ENCODE peak calls at places on chromosome 15, in six cellular contexts. One of them, this sample, is unnamed.

GRCh38 chr15:54131410-54131809 is 153.2 kb downstream of the UNC13C start:
- DNase-seq in pancreas: no peak
- DNase-seq in astrocyte of the spinal cord: no peak
- DNase-seq in mammary epithelial cell: no peak
- DNase-seq in AG04449: no peak
- DNase-seq in Peyer's patch: no peak
- DNase-seq in this sample: no peak

GRCh38 chr15:87753539-87753938 is 503.0 kb downstream of the NTRK3 start:
- DNase-seq in astrocyte of the spinal cord: no peak
- DNase-seq in pancreas: no peak
- DNase-seq in AG04449: no peak
- DNase-seq in mammary epithelial cell: no peak
- DNase-seq in Peyer's patch: no peak
- DNase-seq in this sample: no peak

GRCh38 chr15:86002444-86002843 is 77.2 kb upstream of the AGBL1 start:
- DNase-seq in astrocyte of the spinal cord: no peak
- DNase-seq in AG04449: no peak
- DNase-seq in mammary epithelial cell: peak; percentile 20
- DNase-seq in pancreas: no peak
- DNase-seq in Peyer's patch: no peak
- DNase-seq in this sample: no peak

GRCh38 chr15:48681274-48681840 is 35.8 kb upstream of the FBN1 start:
- DNase-seq in AG04449: no peak
- DNase-seq in mammary epithelial cell: peak; percentile 50
- DNase-seq in pancreas: no peak
- DNase-seq in astrocyte of the spinal cord: peak; percentile 59
- DNase-seq in Peyer's patch: no peak
- DNase-seq in this sample: no peak

GRCh38 chr15:66886686-66887273 is 178.6 kb upstream of the SMAD3 start:
- DNase-seq in Peyer's patch: no peak
- DNase-seq in AG04449: no peak
- DNase-seq in astrocyte of the spinal cord: no peak
- DNase-seq in mammary epithelial cell: no peak
- DNase-seq in pancreas: no peak
- DNase-seq in this sample: no peak

GRCh38 chr15:47586653-47587224 is 130.6 kb upstream of the SEMA6D start:
- DNase-seq in AG04449: no peak
- DNase-seq in mammary epithelial cell: no peak
- DNase-seq in Peyer's patch: no peak
- DNase-seq in pancreas: no peak
- DNase-seq in astrocyte of the spinal cord: peak; percentile 73
- DNase-seq in this sample: no peak

GRCh38 chr15:29451201-29451781 is 181.7 kb upstream of the NSMCE3 start:
- DNase-seq in AG04449: no peak
- DNase-seq in astrocyte of the spinal cord: no peak
- DNase-seq in pancreas: no peak
- DNase-seq in Peyer's patch: no peak
- DNase-seq in mammary epithelial cell: no peak
- DNase-seq in this sample: no peak

GRCh38 chr15:25770031-25770430 is 93.1 kb downstream of the ATP10A start:
- DNase-seq in astrocyte of the spinal cord: no peak
- DNase-seq in AG04449: no peak
- DNase-seq in Peyer's patch: no peak
- DNase-seq in mammary epithelial cell: no peak
- DNase-seq in pancreas: no peak
- DNase-seq in this sample: no peak

GRCh38 chr15:75371901-75372688 is 3.7 kb upstream of the MAN2C1 start:
- DNase-seq in pancreas: no peak
- DNase-seq in mammary epithelial cell: no peak
- DNase-seq in AG04449: no peak
- DNase-seq in astrocyte of the spinal cord: no peak
- DNase-seq in Peyer's patch: no peak
- DNase-seq in this sample: no peak

GRCh38 chr15:39591141-39591895 is 10.4 kb downstream of the THBS1 start:
- DNase-seq in pancreas: no peak
- DNase-seq in Peyer's patch: no peak
- DNase-seq in astrocyte of the spinal cord: no peak
- DNase-seq in AG04449: peak; percentile 42
- DNase-seq in mammary epithelial cell: peak; percentile 19
- DNase-seq in this sample: no peak

GRCh38 chr15:81165565-81165964 is 31.1 kb upstream of the IL16 start:
- DNase-seq in AG04449: no peak
- DNase-seq in pancreas: no peak
- DNase-seq in astrocyte of the spinal cord: no peak
- DNase-seq in mammary epithelial cell: peak; percentile 30
- DNase-seq in Peyer's patch: no peak
- DNase-seq in this sample: no peak

GRCh38 chr15:85314139-85314538 is 66.3 kb upstream of the AKAP13 start:
- DNase-seq in pancreas: no peak
- DNase-seq in mammary epithelial cell: no peak
- DNase-seq in astrocyte of the spinal cord: peak; percentile 28
- DNase-seq in AG04449: no peak
- DNase-seq in Peyer's patch: no peak
- DNase-seq in this sample: no peak

GRCh38 chr15:59292393-59292792 is 80.3 kb downstream of the MYO1E start:
- DNase-seq in AG04449: no peak
- DNase-seq in mammary epithelial cell: peak; percentile 83
- DNase-seq in Peyer's patch: no peak
- DNase-seq in astrocyte of the spinal cord: peak; percentile 72
- DNase-seq in pancreas: no peak
- DNase-seq in this sample: no peak

GRCh38 chr15:36598529-36599177 is 19.2 kb downstream of the CDIN1 start:
- DNase-seq in Peyer's patch: no peak
- DNase-seq in AG04449: no peak
- DNase-seq in pancreas: no peak
- DNase-seq in mammary epithelial cell: no peak
- DNase-seq in astrocyte of the spinal cord: peak; percentile 53
- DNase-seq in this sample: no peak

GRCh38 chr15:48239334-48239733 is 33.2 kb downstream of the SLC12A1 start:
- DNase-seq in Peyer's patch: no peak
- DNase-seq in pancreas: no peak
- DNase-seq in mammary epithelial cell: no peak
- DNase-seq in AG04449: no peak
- DNase-seq in astrocyte of the spinal cord: no peak
- DNase-seq in this sample: no peak

GRCh38 chr15:64905119-64905831 is 6.4 kb upstream of the ANKDD1A start:
- DNase-seq in pancreas: peak; percentile 76
- DNase-seq in astrocyte of the spinal cord: peak; percentile 70
- DNase-seq in mammary epithelial cell: no peak
- DNase-seq in AG04449: no peak
- DNase-seq in Peyer's patch: peak; percentile 78
- DNase-seq in this sample: no peak
- TF ChIP-seq CTCF in pancreas: peak; percentile 76
- TF ChIP-seq CTCF in astrocyte of the spinal cord: peak; percentile 92
- TF ChIP-seq CTCF in mammary epithelial cell: peak; percentile 59
- TF ChIP-seq CTCF in AG04449: peak; percentile 90
- TF ChIP-seq CTCF in Peyer's patch: peak; percentile 55
- TF ChIP-seq CTCF in this sample: peak; percentile 67

DNA sequence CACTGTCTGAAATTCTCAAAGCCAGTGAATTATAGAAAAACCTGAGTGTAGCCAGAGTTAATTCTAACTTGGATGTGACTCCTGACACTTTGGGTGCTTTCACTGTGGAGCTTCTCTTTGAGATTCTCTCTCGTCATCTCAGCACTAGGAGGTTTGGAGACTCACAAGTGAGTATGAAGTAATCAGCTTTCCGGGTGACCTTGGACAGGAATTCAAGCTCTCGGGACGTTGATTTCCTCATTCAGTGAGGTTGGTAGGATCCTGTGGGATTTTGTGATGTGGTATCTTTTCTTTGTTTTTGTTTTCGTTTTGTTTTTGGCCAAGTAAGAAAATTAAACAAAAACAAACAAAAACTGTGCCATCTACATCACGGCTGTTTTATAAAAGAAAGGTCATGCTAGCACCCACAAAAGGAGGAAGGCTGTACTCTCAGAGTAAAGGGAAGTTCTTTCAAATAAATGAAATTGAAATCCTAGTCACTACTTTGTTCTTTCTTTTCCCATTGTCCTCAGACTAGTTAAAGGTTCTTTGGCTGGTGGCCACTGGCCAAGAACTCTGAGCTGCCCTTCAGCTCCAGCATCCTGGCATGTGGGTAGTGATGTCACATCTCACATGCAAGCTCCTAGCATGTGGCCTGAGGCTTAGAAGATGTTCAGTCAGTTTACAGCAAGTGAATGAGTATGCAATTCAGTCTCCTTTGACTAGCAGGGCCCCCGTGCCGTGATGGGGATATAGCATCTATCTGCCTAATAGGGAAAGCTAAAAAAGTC is 263.3 kb upstream of the TPM1 start:
- DNase-seq in pancreas: no peak
- DNase-seq in Peyer's patch: no peak
- DNase-seq in astrocyte of the spinal cord: peak; percentile 67
- DNase-seq in mammary epithelial cell: no peak
- DNase-seq in AG04449: no peak
- DNase-seq in this sample: no peak
- H3K4me3 ChIP-seq in pancreas: no peak overlapping the region
- H3K4me3 ChIP-seq in Peyer's patch: no peak overlapping the region
- H3K4me3 ChIP-seq in astrocyte of the spinal cord: no peak overlapping the region
- H3K4me3 ChIP-seq in mammary epithelial cell: no peak overlapping the region
- H3K4me3 ChIP-seq in AG04449: no peak overlapping the region
- H3K4me3 ChIP-seq in this sample: no peak overlapping the region

GRCh38 chr15:77706482-77707244 is 74.0 kb upstream of the LINGO1 start:
- DNase-seq in Peyer's patch: no peak
- DNase-seq in astrocyte of the spinal cord: no peak
- DNase-seq in AG04449: no peak
- DNase-seq in mammary epithelial cell: no peak
- DNase-seq in pancreas: no peak
- DNase-seq in this sample: no peak
- TF ChIP-seq CTCF in Peyer's patch: no peak
- TF ChIP-seq CTCF in astrocyte of the spinal cord: no peak
- TF ChIP-seq CTCF in AG04449: no peak
- TF ChIP-seq CTCF in mammary epithelial cell: no peak
- TF ChIP-seq CTCF in pancreas: no peak
- TF ChIP-seq CTCF in this sample: no peak

GRCh38 chr15:100687532-100688215 is 85.3 kb downstream of the ASB7 start:
- DNase-seq in pancreas: no peak
- DNase-seq in astrocyte of the spinal cord: peak; percentile 85
- DNase-seq in AG04449: no peak
- DNase-seq in mammary epithelial cell: peak; percentile 17
- DNase-seq in Peyer's patch: no peak
- DNase-seq in this sample: no peak
- H3K4me3 ChIP-seq in pancreas: no peak overlapping the region
- H3K4me3 ChIP-seq in astrocyte of the spinal cord: peak overlapping the region; percentile 1
- H3K4me3 ChIP-seq in AG04449: peak overlapping the region; percentile 6
- H3K4me3 ChIP-seq in mammary epithelial cell: no peak overlapping the region
- H3K4me3 ChIP-seq in Peyer's patch: no peak overlapping the region
- H3K4me3 ChIP-seq in this sample: no peak overlapping the region

GRCh38 chr15:43774062-43774461 is 2.7 kb downstream of the ELL3 start:
- DNase-seq in Peyer's patch: no peak
- DNase-seq in AG04449: no peak
- DNase-seq in astrocyte of the spinal cord: no peak
- DNase-seq in pancreas: peak; percentile 8
- DNase-seq in mammary epithelial cell: no peak
- DNase-seq in this sample: no peak

GRCh38 chr15:43777293-43777819 is 590 bp upstream of the ELL3 start:
- DNase-seq in Peyer's patch: peak; percentile 91
- DNase-seq in AG04449: no peak
- DNase-seq in mammary epithelial cell: no peak
- DNase-seq in pancreas: peak; percentile 83
- DNase-seq in astrocyte of the spinal cord: no peak
- DNase-seq in this sample: peak; percentile 54

GRCh38 chr15:43776718-43777292 is at the start of gene ELL3:
- DNase-seq in astrocyte of the spinal cord: peak; percentile 79
- DNase-seq in pancreas: peak; percentile 82
- DNase-seq in AG04449: no peak
- DNase-seq in Peyer's patch: peak; percentile 95
- DNase-seq in mammary epithelial cell: peak; percentile 81
- DNase-seq in this sample: no peak

GRCh38 chr15:43776101-43776717 is 557 bp downstream of the ELL3 start:
- DNase-seq in mammary epithelial cell: no peak
- DNase-seq in astrocyte of the spinal cord: no peak
- DNase-seq in pancreas: peak; percentile 49
- DNase-seq in Peyer's patch: peak; percentile 74
- DNase-seq in AG04449: no peak
- DNase-seq in this sample: no peak

GRCh38 chr15:43775411-43775965 is 1.3 kb downstream of the ELL3 start:
- DNase-seq in pancreas: peak; percentile 74
- DNase-seq in mammary epithelial cell: peak; percentile 71
- DNase-seq in AG04449: no peak
- DNase-seq in astrocyte of the spinal cord: peak; percentile 43
- DNase-seq in Peyer's patch: peak; percentile 87
- DNase-seq in this sample: peak; percentile 44
- TF ChIP-seq CTCF in pancreas: no peak
- TF ChIP-seq CTCF in mammary epithelial cell: peak; percentile 49
- TF ChIP-seq CTCF in AG04449: peak; percentile 32
- TF ChIP-seq CTCF in astrocyte of the spinal cord: peak; percentile 41
- TF ChIP-seq CTCF in Peyer's patch: no peak
- TF ChIP-seq CTCF in this sample: peak; percentile 53

GRCh38 chr15:89018235-89018634 is 70.0 kb upstream of the ABHD2 start:
- DNase-seq in pancreas: no peak
- DNase-seq in Peyer's patch: no peak
- DNase-seq in astrocyte of the spinal cord: no peak
- DNase-seq in mammary epithelial cell: no peak
- DNase-seq in AG04449: peak; percentile 44
- DNase-seq in this sample: no peak
- H3K4me3 ChIP-seq in pancreas: no peak overlapping the region
- H3K4me3 ChIP-seq in Peyer's patch: no peak overlapping the region
- H3K4me3 ChIP-seq in astrocyte of the spinal cord: no peak overlapping the region
- H3K4me3 ChIP-seq in mammary epithelial cell: no peak overlapping the region
- H3K4me3 ChIP-seq in AG04449: no peak overlapping the region
- H3K4me3 ChIP-seq in this sample: no peak overlapping the region

GRCh38 chr15:70754862-70755261 is 8.5 kb downstream of the UACA start:
- DNase-seq in mammary epithelial cell: no peak
- DNase-seq in astrocyte of the spinal cord: no peak
- DNase-seq in pancreas: no peak
- DNase-seq in AG04449: no peak
- DNase-seq in Peyer's patch: no peak
- DNase-seq in this sample: no peak
- TF ChIP-seq CTCF in mammary epithelial cell: no peak
- TF ChIP-seq CTCF in astrocyte of the spinal cord: no peak
- TF ChIP-seq CTCF in pancreas: no peak
- TF ChIP-seq CTCF in AG04449: no peak
- TF ChIP-seq CTCF in Peyer's patch: no peak
- TF ChIP-seq CTCF in this sample: no peak

DNA sequence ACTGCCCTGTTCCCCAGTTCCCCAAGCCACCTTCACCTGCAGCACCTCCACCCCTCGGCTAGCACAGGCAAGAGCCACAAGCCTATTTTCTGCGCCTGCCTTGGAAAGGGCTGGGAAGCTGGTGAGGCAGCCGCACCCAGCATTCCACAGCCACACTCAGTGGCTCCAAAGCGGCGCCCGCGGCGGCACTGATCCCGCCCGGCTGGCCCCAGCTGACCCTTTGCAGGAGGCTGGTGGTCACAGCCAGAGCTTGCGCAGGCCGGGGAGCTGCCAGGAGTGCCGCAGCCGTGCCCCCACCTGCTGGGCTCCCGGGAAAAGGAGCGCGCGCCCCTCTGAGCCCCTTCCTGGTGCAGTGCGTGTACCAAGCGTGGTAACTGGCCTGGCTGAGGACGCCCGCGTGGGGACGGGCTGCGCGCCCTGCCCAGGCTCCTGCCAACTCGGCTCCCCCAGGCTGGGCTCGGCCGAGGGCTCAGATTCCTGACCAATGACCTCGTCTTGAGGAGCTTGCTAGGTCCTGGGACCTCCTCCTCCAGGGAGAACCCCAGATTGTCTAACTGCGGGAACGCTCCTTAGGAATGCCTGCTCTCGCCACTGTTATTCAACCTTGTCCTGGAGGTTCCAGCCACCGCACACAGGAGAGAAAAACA is 13.3 kb downstream of the GRAMD2A start:
- DNase-seq in mammary epithelial cell: no peak
- DNase-seq in Peyer's patch: peak; percentile 70
- DNase-seq in astrocyte of the spinal cord: peak; percentile 35
- DNase-seq in AG04449: no peak
- DNase-seq in pancreas: no peak
- DNase-seq in this sample: no peak
- H3K4me3 ChIP-seq in mammary epithelial cell: peak overlapping the region; percentile 4
- H3K4me3 ChIP-seq in Peyer's patch: peak overlapping the region; percentile 48
- H3K4me3 ChIP-seq in astrocyte of the spinal cord: peak overlapping the region; percentile 18
- H3K4me3 ChIP-seq in AG04449: peak overlapping the region; percentile 40
- H3K4me3 ChIP-seq in pancreas: no peak overlapping the region
- H3K4me3 ChIP-seq in this sample: no peak overlapping the region

GRCh38 chr15:65610871-65611718 is at the start of gene INTS14:
- DNase-seq in Peyer's patch: peak; percentile 98
- DNase-seq in astrocyte of the spinal cord: peak; percentile 98
- DNase-seq in AG04449: peak; percentile 73
- DNase-seq in mammary epithelial cell: peak; percentile 95
- DNase-seq in pancreas: peak; percentile 97
- DNase-seq in this sample: peak; percentile 84
- TF ChIP-seq CTCF in Peyer's patch: peak; percentile 43
- TF ChIP-seq CTCF in astrocyte of the spinal cord: peak; percentile 62
- TF ChIP-seq CTCF in AG04449: peak; percentile 81
- TF ChIP-seq CTCF in mammary epithelial cell: no peak
- TF ChIP-seq CTCF in pancreas: peak; percentile 49
- TF ChIP-seq CTCF in this sample: peak; percentile 41

This sample was measured in HFF-Myc.